ENCODE peak calls at places on chromosomes 12 and 14, in eight cellular contexts. G, D, B, R, X, M, U and W are unnamed samples.

GRCh38 chr12:45298721-45299120 is 82.8 kb downstream of the ANO6 start:
- DNase-seq in X (no peak), B (no peak), D (no peak), M (no peak), R (no peak), G (no peak), U (no peak), W (no peak)

GRCh38 chr12:18296201-18296908 is 35.0 kb downstream of the PIK3C2G start:
- DNase-seq in U (no peak), R (no peak), X (no peak), G (no peak), B (no peak), D (no peak), M (no peak), W (no peak)

GRCh38 chr14:52119030-52119429 is 50.2 kb upstream of the NID2 start:
- DNase-seq in B (no peak), X (no peak), U (no peak), M (no peak), G (no peak), R (no peak), D (no peak), W (no peak)

GRCh38 chr12:130444986-130445385 is 107.3 kb downstream of the PIWIL1 start:
- DNase-seq in X (no peak), U (no peak), G (no peak), B (no peak), R (no peak), M (no peak), D (no peak), W (no peak)

GRCh38 chr12:123936956-123937706 is 35.5 kb downstream of the CCDC92 start:
- DNase-seq in D (no peak), U (no peak), B (no peak), R (no peak), M (no peak), X (no peak), G (no peak), W (no peak)

GRCh38 chr14:36505892-36506731 is 13.9 kb downstream of the NKX2-1 start:
- DNase-seq in X (peak; percentile 86), D (no peak), G (no peak), M (no peak), B (peak; percentile 81), R (no peak), U (no peak), W (peak; percentile 28)

GRCh38 chr12:127898616-127899015 is 368.4 kb upstream of the TMEM132C start:
- DNase-seq in G (no peak), X (no peak), M (no peak), R (no peak), D (no peak), U (no peak), B (no peak), W (no peak)

GRCh38 chr14:23577004-23577681 is 1.4 kb downstream of the JPH4 start:
- DNase-seq in R (no peak), X (peak; percentile 67), D (no peak), M (no peak), B (peak; percentile 71), U (no peak), G (no peak), W (peak; percentile 42)

GRCh38 chr12:17278946-17279345 is 673.0 kb upstream of the LMO3 start:
- DNase-seq in X (no peak), B (no peak), R (no peak), D (no peak), G (no peak), M (no peak), U (no peak), W (no peak)

GRCh38 chr12:88559772-88560171 is 20.5 kb downstream of the KITLG start:
- DNase-seq in G (no peak), X (no peak), D (no peak), B (no peak), R (no peak), U (no peak), M (no peak), W (no peak)

GRCh38 chr14:93788557-93789365 is 476 bp upstream of the PRIMA1 start:
- DNase-seq in R (no peak), U (no peak), M (no peak), B (no peak), G (no peak), X (peak; percentile 42), D (no peak), W (peak; percentile 87)

GRCh38 chr12:63150255-63151060 is 543 bp downstream of the AVPR1A start:
- DNase-seq in G (no peak), B (no peak), M (no peak), R (peak; percentile 40), D (no peak), X (no peak), U (no peak), W (peak; percentile 50)

GRCh38 chr12:48794870-48795269 is 6.0 kb upstream of the ADCY6 start:
- DNase-seq in G (no peak), B (no peak), R (no peak), X (no peak), U (no peak), M (no peak), D (no peak), W (no peak)

GRCh38 chr12:9587903-9588600 is 19.7 kb downstream of the KLRB1 start:
- DNase-seq in X (no peak), D (no peak), R (no peak), B (no peak), U (no peak), G (no peak), M (no peak), W (no peak)

GRCh38 chr12:90938451-90938850 is 16.5 kb downstream of the CCER1 start:
- DNase-seq in X (no peak), D (no peak), B (no peak), M (no peak), R (no peak), G (no peak), U (peak; percentile 64), W (no peak)

GRCh38 chr12:83823386-83824045 is 1089.1 kb downstream of the SLC6A15 start:
- DNase-seq in X (peak; percentile 72), G (no peak), R (no peak), M (no peak), B (no peak), U (peak; percentile 35), D (no peak), W (peak; percentile 76)

GRCh38 chr12:69024907-69025306 is 91.9 kb upstream of the CPM start:
- DNase-seq in M (no peak), B (no peak), U (no peak), R (no peak), X (no peak), D (no peak), G (no peak), W (no peak)

GRCh38 chr12:7102582-7102981 is 6.4 kb downstream of the C1RL start:
- DNase-seq in X (no peak), M (no peak), G (no peak), B (no peak), R (no peak), D (no peak), U (no peak), W (no peak)

GRCh38 chr12:109833307-109834189 is at the start of gene TRPV4:
- DNase-seq in R (no peak), M (no peak), B (no peak), G (no peak), X (no peak), U (no peak), D (no peak), W (no peak)

GRCh38 chr12:89421093-89421835 is 69.0 kb upstream of the DUSP6 start:
- DNase-seq in X (peak; percentile 82), M (no peak), G (no peak), R (no peak), U (no peak), B (no peak), D (no peak), W (no peak)

GRCh38 chr14:37124617-37125016 is 47.8 kb downstream of the SLC25A21 start:
- DNase-seq in B (no peak), M (no peak), D (no peak), X (no peak), R (no peak), U (no peak), G (no peak), W (no peak)

GRCh38 chr14:32408018-32408417 is 78.9 kb downstream of the AKAP6 start:
- DNase-seq in M (no peak), B (no peak), G (no peak), D (peak; percentile 11), U (no peak), X (peak; percentile 44), R (no peak), W (no peak)

GRCh38 chr12:39581592-39581991 is 38.0 kb downstream of the ABCD2 start:
- DNase-seq in U (no peak), R (no peak), X (no peak), B (no peak), G (no peak), M (no peak), D (no peak), W (no peak)

GRCh38 chr14:58299665-58300202 is 1.4 kb downstream of the ARID4A start:
- DNase-seq in G (no peak), R (no peak), D (peak; percentile 22), B (no peak), X (no peak), M (no peak), U (no peak), W (no peak)

GRCh38 chr14:80491131-80491530 is 279.8 kb upstream of the DIO2 start:
- DNase-seq in M (no peak), B (no peak), R (no peak), D (peak; percentile 43), X (no peak), U (peak; percentile 22), G (no peak), W (no peak)

GRCh38 chr12:27970391-27970980 is 2.0 kb downstream of the PTHLH start:
- DNase-seq in M (no peak), U (no peak), G (no peak), R (no peak), X (no peak), D (peak; percentile 11), B (no peak), W (no peak)

GRCh38 chr12:2402180-2402579 is 349.4 kb downstream of the CACNA1C start:
- DNase-seq in G (no peak), R (no peak), M (no peak), X (no peak), D (no peak), B (no peak), U (no peak), W (no peak)

GRCh38 chr14:103499709-103500108 is 22.9 kb downstream of the CKB start:
- DNase-seq in X (no peak), G (no peak), M (no peak), U (no peak), R (no peak), B (no peak), D (no peak), W (no peak)

GRCh38 chr12:2845280-2845679 is 10.4 kb upstream of the NRIP2 start:
- DNase-seq in M (no peak), D (no peak), G (no peak), X (no peak), R (no peak), B (no peak), U (peak; percentile 86), W (no peak)

GRCh38 chr12:109533487-109533740 is 39.9 kb downstream of the MMAB start:
- DNase-seq in X (no peak), U (no peak), D (no peak), B (no peak), M (no peak), R (no peak), G (no peak), W (no peak)